ENCODE peak calls at places on chromosomes 5 and 9, in seven cellular contexts. F, M, V, C, X, S and O are unnamed samples.

GRCh38 chr9:105690742-105691141 is 3.6 kb upstream of the TMEM38B start:
- DNase-seq in F (no peak), M (no peak), V (no peak), C (no peak), X (no peak), S (no peak), O (no peak)

GRCh38 chr5:141863569-141864178 is 14.5 kb downstream of the PCDH1 start:
- DNase-seq in F (no peak), M (no peak), V (no peak), C (no peak), X (no peak), S (no peak), O (no peak)

GRCh38 chr5:176994460-176995121 is 12.0 kb downstream of the UIMC1 start:
- DNase-seq in F (no peak), M (peak), V (peak), C (no peak), X (no peak), S (no peak), O (peak)

GRCh38 chr9:35685506-35685905 is 4.2 kb downstream of the TPM2 start:
- DNase-seq in F (no peak), M (no peak), V (no peak), C (no peak), X (no peak), S (no peak), O (no peak)

GRCh38 chr5:139473565-139473964 is 2.8 kb downstream of the SMIM33 start:
- DNase-seq in F (no peak), M (no peak), V (no peak), C (no peak), X (no peak), S (no peak), O (no peak)

GRCh38 chr9:115385383-115386122 is 267.6 kb upstream of the TNC start:
- DNase-seq in F (no peak), M (no peak), V (no peak), C (no peak), X (no peak), S (no peak), O (no peak)

GRCh38 chr5:133372306-133373008 is 239.9 kb downstream of the FSTL4 start:
- DNase-seq in F (no peak), M (no peak), V (no peak), C (no peak), X (no peak), S (no peak), O (no peak)

GRCh38 chr5:126098330-126099017 is 324.7 kb upstream of the GRAMD2B start:
- DNase-seq in F (no peak), M (no peak), V (no peak), C (no peak), X (no peak), S (no peak), O (no peak)

GRCh38 chr5:127400946-127401670 is 110.5 kb downstream of the MEGF10 start:
- DNase-seq in F (no peak), M (no peak), V (no peak), C (no peak), X (no peak), S (no peak), O (no peak)

GRCh38 chr5:56105511-56106372 is 111.0 kb upstream of the IL6ST start:
- DNase-seq in F (no peak), M (no peak), V (no peak), C (no peak), X (no peak), S (no peak), O (no peak)

GRCh38 chr9:73880101-73880500 is 617.0 kb upstream of the RORB start:
- DNase-seq in F (no peak), M (no peak), V (no peak), C (no peak), X (no peak), S (no peak), O (no peak)

GRCh38 chr5:127645300-127645726 is 3.6 kb upstream of the CTXN3 start:
- DNase-seq in F (no peak), M (no peak), V (no peak), C (no peak), X (no peak), S (no peak), O (no peak)

GRCh38 chr9:124673063-124673462 is 98.0 kb downstream of the NR6A1 start:
- DNase-seq in F (no peak), M (no peak), V (no peak), C (no peak), X (no peak), S (no peak), O (no peak)

GRCh38 chr5:14180437-14180836 is 37.3 kb downstream of the TRIO start:
- DNase-seq in F (no peak), M (no peak), V (no peak), C (no peak), X (no peak), S (no peak), O (no peak)

GRCh38 chr5:123450641-123451421 is 27.6 kb upstream of the CEP120 start:
- DNase-seq in F (no peak), M (no peak), V (no peak), C (no peak), X (no peak), S (no peak), O (no peak)

GRCh38 chr9:34566972-34567371 is 22.6 kb downstream of the CNTFR start:
- DNase-seq in F (no peak), M (no peak), V (no peak), C (no peak), X (no peak), S (no peak), O (no peak)

GRCh38 chr9:29555452-29555851 is 1982.2 kb upstream of the C9orf72 start:
- DNase-seq in F (no peak), M (no peak), V (no peak), C (no peak), X (no peak), S (no peak), O (no peak)

GRCh38 chr9:129964901-129965734 is 77.9 kb downstream of the FNBP1 start:
- DNase-seq in F (no peak), M (no peak), V (no peak), C (peak), X (no peak), S (no peak), O (no peak)

GRCh38 chr5:72848474-72849428 is 32.3 kb downstream of the TNPO1 start:
- DNase-seq in F (no peak), M (peak), V (peak), C (peak), X (no peak), S (no peak), O (peak)

GRCh38 chr9:136095495-136096058 is 488 bp upstream of the NACC2 start:
- DNase-seq in F (no peak), M (no peak), V (peak), C (no peak), X (no peak), S (no peak), O (peak)

DNA sequence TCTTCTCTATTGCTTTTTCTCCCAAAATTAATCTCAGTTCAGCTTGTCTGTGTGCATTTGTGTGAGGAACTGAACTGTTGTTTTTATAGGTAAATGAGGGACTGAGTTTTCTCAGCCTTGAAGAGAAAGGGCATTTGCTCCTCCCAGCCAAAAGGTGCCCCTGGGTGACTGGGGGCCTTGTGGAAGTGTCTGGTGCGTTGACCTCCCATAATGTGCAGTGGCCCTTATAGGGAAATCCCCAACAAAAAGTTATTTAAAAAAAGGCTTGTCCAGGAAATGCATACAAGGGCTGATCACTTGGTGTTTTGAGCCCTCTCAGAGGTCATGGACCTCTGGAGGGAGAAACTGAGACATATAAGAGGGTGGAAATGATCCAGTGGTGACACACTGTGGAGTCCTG is 239.7 kb upstream of the KLF9 start:
- DNase-seq in F (no peak), M (no peak), V (no peak), C (no peak), X (no peak), S (no peak), O (no peak)
- H3K27ac ChIP-seq in F (no peak), M (no peak), V (no peak), C (no peak), X (no peak), S (no peak), O (no peak)

GRCh38 chr9:99238331-99238730 is 16.2 kb downstream of the SEC61B start:
- DNase-seq in F (no peak), M (no peak), V (no peak), C (no peak), X (no peak), S (no peak), O (no peak)

GRCh38 chr9:99235069-99235468 is 13.0 kb downstream of the SEC61B start:
- DNase-seq in F (no peak), M (no peak), V (no peak), C (no peak), X (no peak), S (no peak), O (no peak)

GRCh38 chr9:99234618-99235017 is 12.5 kb downstream of the SEC61B start:
- DNase-seq in F (no peak), M (no peak), V (no peak), C (no peak), X (no peak), S (no peak), O (no peak)

GRCh38 chr9:99237356-99237755 is 15.3 kb downstream of the SEC61B start:
- DNase-seq in F (no peak), M (no peak), V (no peak), C (no peak), X (no peak), S (no peak), O (no peak)

GRCh38 chr9:99235874-99236627 is 14.0 kb downstream of the SEC61B start:
- DNase-seq in F (no peak), M (no peak), V (no peak), C (no peak), X (no peak), S (no peak), O (no peak)
- TF ChIP-seq POLR2AphosphoS5 in F (no peak), M (no peak), V (no peak), C (peak), X (no peak), S (no peak), O (no peak)

GRCh38 chr5:151496041-151496484 is 48.7 kb downstream of the SLC36A1 start:
- DNase-seq in F (peak), M (no peak), V (no peak), C (no peak), X (no peak), S (no peak), O (no peak)
- TF ChIP-seq POLR2A in F (peak), M (no peak), V (no peak), C (no peak), X (no peak), S (no peak), O (no peak)

DNA sequence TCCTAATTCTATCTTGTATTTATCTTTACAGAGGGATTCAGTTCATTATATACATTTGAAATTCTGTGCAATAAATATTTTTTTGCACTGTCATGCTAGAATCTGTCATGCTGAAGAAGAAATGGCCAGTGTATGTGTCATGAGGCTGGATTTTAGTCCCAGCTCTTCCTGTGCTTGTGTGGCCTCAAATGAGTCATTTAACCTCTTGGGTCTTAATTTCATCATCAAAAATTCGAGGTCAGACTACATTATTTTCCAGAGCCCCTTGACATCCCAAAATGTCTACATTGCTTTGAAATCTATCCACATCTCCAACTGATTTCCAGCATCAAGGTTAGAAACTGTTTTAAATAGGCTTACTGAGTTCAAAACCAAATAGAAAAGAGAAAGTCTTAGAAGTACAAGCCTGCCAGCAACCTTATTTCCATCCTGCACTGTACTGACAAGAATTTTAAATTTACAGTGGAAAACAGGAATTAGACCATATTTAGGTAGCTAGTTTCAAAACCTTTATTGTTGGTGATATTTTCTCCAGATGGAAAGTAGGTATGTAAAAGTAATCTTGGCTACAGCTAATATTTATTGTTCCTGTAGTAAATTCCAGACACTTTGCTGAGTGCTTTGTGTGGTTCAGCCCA is 96.7 kb upstream of the MAMDC2 start:
- DNase-seq in F (no peak), M (peak), V (no peak), C (no peak), X (no peak), S (peak), O (no peak)
- H3K27ac ChIP-seq in F (no peak), M (no peak), V (no peak), C (no peak), X (peak), S (no peak), O (no peak)

DNA sequence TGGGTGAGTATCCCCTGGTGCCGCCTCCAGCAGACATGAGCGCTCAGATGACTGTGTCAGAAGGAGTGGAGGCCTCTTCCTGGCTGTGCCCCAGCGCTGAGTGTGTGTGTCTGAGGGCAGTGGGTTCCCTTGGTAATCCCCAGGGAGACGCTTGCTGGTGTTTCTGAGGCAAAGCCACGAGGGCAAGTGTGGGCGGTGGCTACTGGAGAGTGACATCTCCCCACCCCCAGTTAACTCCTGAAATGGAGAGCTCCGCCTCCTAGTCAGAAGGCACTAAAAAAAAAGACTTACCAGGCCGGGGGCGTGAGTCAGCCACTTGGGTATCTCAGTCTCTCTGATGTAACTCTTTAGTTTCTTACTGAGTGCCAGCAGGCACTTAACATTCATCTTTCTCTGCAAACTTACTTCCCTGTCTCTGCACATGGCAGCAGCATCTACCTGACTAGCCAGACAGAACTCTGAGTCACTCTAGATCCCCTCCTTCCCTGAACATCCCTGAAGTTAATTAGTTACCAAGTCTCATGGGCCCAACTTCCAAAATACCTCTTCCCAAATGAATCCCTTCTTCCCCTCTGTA is 19.3 kb downstream of the ORM2 start:
- DNase-seq in F (peak), M (peak), V (no peak), C (peak), X (peak), S (peak), O (peak)
- TF ChIP-seq POLR2AphosphoS5 in F (no peak), M (no peak), V (peak), C (peak), X (peak), S (peak), O (peak)